ENCODE peak calls at places on chromosomes 6 and 20, in four cellular contexts. Y is AG10803, U is upper lobe of left lung, O is HFF-Myc. C is an unnamed sample.

GRCh38 chr20:24208652-24209051 is 220.1 kb upstream of the GGTLC1 start:
- DNase-seq in Y (no peak), U (no peak), O (no peak), C (no peak)

GRCh38 chr20:5065489-5066383 is 54.0 kb downstream of the PCNA start:
- DNase-seq in O (peak; percentile 74), Y (peak; percentile 96), U (peak; percentile 87), C (no peak)

GRCh38 chr6:27208042-27208441 is 39.5 kb upstream of the PRSS16 start:
- DNase-seq in U (no peak), O (no peak), Y (no peak), C (no peak)

GRCh38 chr6:166435574-166435973 is 52.8 kb upstream of the MPC1 start:
- DNase-seq in Y (peak; percentile 3), U (no peak), O (no peak), C (no peak)

GRCh38 chr6:3750324-3751018 is 1.0 kb downstream of the PXDC1 start:
- DNase-seq in O (no peak), U (peak; percentile 91), Y (peak; percentile 82), C (no peak)

GRCh38 chr6:41548098-41548840 is 2.1 kb downstream of the FOXP4 start:
- DNase-seq in O (no peak), U (no peak), Y (no peak), C (no peak)

GRCh38 chr6:31947070-31947675 is 1.3 kb downstream of the CFB start:
- DNase-seq in O (no peak), U (no peak), Y (no peak), C (no peak)

GRCh38 chr6:158223926-158224325 is 55.8 kb downstream of the GTF2H5 start:
- DNase-seq in O (no peak), U (no peak), Y (no peak), C (no peak)

GRCh38 chr6:163226181-163226835 is 188.2 kb upstream of the QKI start:
- DNase-seq in Y (no peak), O (no peak), U (no peak), C (no peak)

GRCh38 chr6:52304917-52305316 is 20.4 kb upstream of the MCM3 start:
- DNase-seq in U (no peak), O (no peak), Y (peak; percentile 60), C (no peak)

GRCh38 chr6:167485186-167485978 is 160.5 kb downstream of the TTLL2 start:
- DNase-seq in Y (no peak), U (no peak), O (no peak), C (no peak)

GRCh38 chr20:44598413-44599290 is 16.3 kb downstream of the PKIG start:
- DNase-seq in Y (peak; percentile 35), U (peak; percentile 42), O (no peak), C (no peak)

GRCh38 chr6:139290787-139291294 is 957 bp downstream of the TXLNB start:
- DNase-seq in Y (peak; percentile 42), O (no peak), U (no peak), C (no peak)

GRCh38 chr6:39865011-39865888 is 69.0 kb downstream of the MOCS1 start:
- DNase-seq in O (peak; percentile 36), U (peak; percentile 47), Y (peak; percentile 48), C (peak; percentile 32)

GRCh38 chr6:16949696-16950095 is 152.2 kb upstream of the STMND1 start:
- DNase-seq in Y (peak; percentile 88), U (no peak), O (peak; percentile 79), C (no peak)

GRCh38 chr6:43799671-43800623 is 29.9 kb downstream of the VEGFA start:
- DNase-seq in Y (no peak), O (no peak), U (no peak), C (no peak)

GRCh38 chr6:101478891-101479290 is 85.4 kb downstream of the GRIK2 start:
- DNase-seq in Y (peak; percentile 47), O (no peak), U (no peak), C (no peak)

GRCh38 chr6:166488081-166488685 is 98.3 kb downstream of the RAMACL start:
- DNase-seq in O (peak; percentile 44), U (peak; percentile 79), Y (peak; percentile 8), C (no peak)

GRCh38 chr6:152458648-152459047 is 178.5 kb downstream of the SYNE1 start:
- DNase-seq in Y (peak; percentile 4), U (no peak), O (no peak), C (no peak)

GRCh38 chr20:25525857-25526256 is 59.5 kb downstream of the NINL start:
- DNase-seq in U (no peak), Y (peak; percentile 97), O (peak; percentile 73), C (no peak)

GRCh38 chr6:135537782-135538301 is 40.3 kb upstream of the AHI1 start:
- DNase-seq in O (no peak), Y (peak; percentile 73), U (no peak), C (no peak)

GRCh38 chr6:44267252-44267651 is 1.9 kb upstream of the NFKBIE start:
- DNase-seq in O (no peak), U (no peak), Y (no peak), C (no peak)

GRCh38 chr6:13454286-13455221 is 32.8 kb downstream of the GFOD1 start:
- DNase-seq in Y (peak; percentile 81), O (no peak), U (peak; percentile 65), C (no peak)

DNA sequence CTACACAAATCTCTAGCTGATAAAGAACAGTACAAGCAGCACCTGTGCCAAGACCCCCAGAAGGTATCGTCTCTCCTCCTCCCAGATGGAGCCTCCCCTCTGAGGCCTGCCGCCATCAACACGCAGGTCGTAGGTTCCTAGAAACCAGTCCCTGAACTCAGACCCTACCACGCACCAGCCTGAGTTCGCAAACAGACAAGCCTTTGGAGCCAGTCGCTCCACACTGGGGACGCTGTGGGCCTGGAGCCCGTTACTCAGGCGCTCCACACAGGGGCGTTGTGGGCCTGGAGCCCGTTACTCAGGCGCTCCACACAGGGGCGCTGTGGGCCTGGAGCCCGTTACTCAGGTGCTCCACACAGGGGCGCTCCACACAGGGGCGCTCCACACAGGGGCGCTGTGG is 263.3 kb downstream of the THBS2 start:
- DNase-seq in U (no peak), Y (no peak), O (no peak), C (no peak)
- TF ChIP-seq CTCF in U (no peak), Y (no peak), O (no peak), C (no peak)

DNA sequence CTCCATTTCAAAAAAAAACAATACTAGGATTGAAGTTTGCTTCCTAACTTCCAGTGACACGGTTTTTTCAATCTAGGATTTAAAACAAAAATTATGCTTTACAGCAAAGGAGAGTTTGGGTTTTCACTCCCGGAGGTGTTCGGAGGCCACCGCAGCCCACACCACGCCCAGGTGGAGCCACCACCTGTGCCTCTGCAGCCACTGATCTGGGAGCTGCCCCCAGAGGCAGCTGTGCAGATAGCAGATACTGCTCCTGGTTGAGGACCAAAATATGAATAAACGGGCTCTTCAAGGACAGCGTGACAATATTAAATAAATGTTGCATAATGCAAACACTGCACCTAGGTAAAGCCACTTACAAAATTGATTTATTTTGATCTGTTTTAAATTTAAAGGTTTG is 30.2 kb downstream of the DLL1 start:
- DNase-seq in U (no peak), Y (no peak), O (no peak), C (no peak)
- TF ChIP-seq CTCF in U (no peak), Y (no peak), O (no peak), C (peak; percentile 41)

GRCh38 chr20:51560550-51561307 is 18.2 kb upstream of the NFATC2 start:
- DNase-seq in Y (no peak), U (no peak), O (no peak), C (no peak)

GRCh38 chr20:51562027-51562333 is 19.5 kb upstream of the NFATC2 start:
- DNase-seq in O (no peak), Y (no peak), U (no peak), C (no peak)

GRCh38 chr20:51563597-51564332 is 21.2 kb upstream of the NFATC2 start:
- DNase-seq in O (peak; percentile 69), U (peak; percentile 32), Y (peak; percentile 81), C (no peak)

GRCh38 chr20:51563141-51563596 is 20.6 kb upstream of the NFATC2 start:
- DNase-seq in U (no peak), O (no peak), Y (peak; percentile 41), C (no peak)

GRCh38 chr20:51562334-51563140 is 20.0 kb upstream of the NFATC2 start:
- DNase-seq in O (peak; percentile 87), Y (peak; percentile 95), U (peak; percentile 34), C (peak; percentile 37)
- TF ChIP-seq CTCF in O (peak; percentile 19), Y (no peak), U (no peak), C (peak; percentile 36)

GRCh38 chr6:37532122-37532521 is 32.4 kb upstream of the CCDC167 start:
- DNase-seq in Y (no peak), U (no peak), O (no peak), C (no peak)

GRCh38 chr6:37539706-37540352 is 40.1 kb upstream of the CCDC167 start:
- DNase-seq in U (no peak), Y (no peak), O (no peak), C (no peak)

GRCh38 chr6:37538107-37538506 is 38.4 kb upstream of the CCDC167 start:
- DNase-seq in U (no peak), O (no peak), Y (no peak), C (no peak)

GRCh38 chr6:37536462-37537225 is 37.0 kb upstream of the CCDC167 start:
- DNase-seq in U (no peak), Y (no peak), O (no peak), C (no peak)

DNA sequence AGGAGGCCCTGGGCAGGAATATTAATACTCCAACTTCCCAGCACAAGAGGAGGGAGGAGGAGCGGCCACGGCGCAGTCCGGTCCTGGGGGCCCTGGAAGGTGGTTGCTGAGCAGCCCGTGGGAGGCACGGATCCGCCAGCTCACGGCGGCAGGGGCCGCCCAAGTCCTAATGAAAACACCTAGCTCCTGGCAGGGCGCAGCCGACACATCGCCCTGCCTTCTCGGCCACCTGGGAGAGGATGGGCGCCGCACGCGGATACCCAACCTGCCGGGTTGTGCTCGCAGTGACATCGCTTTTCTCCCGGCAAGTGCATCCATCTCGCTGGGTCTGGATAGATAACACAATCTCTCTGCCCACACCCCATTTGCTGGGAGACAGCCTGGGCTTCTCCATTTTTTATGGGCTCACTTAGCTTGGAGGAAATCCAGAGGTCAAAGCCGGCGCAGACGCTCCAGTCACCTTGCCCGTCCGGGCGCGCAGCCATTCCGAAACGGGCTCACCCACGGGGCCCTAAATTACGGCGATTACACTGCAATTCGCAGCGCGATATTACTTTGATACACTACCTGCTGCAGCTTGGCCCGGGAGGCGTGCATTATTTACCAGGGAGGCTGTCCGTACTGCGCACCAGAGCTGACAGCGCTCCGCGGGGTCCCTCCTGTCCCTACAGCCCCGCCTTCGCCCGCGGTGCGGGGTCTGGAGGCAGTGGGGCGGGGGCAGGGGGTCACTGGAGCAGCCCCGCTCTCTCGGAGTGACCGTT is 36.2 kb upstream of the CCDC167 start:
- DNase-seq in U (no peak), Y (no peak), O (no peak), C (no peak)
- TF ChIP-seq CTCF in U (no peak), Y (no peak), O (no peak), C (peak; percentile 30)

GRCh38 chr6:127956260-127956888 is 55.5 kb upstream of the THEMIS start:
- DNase-seq in Y (no peak), U (no peak), O (peak; percentile 27), C (no peak)
- TF ChIP-seq CTCF in Y (peak; percentile 6), U (no peak), O (peak; percentile 21), C (peak; percentile 25)

DNA sequence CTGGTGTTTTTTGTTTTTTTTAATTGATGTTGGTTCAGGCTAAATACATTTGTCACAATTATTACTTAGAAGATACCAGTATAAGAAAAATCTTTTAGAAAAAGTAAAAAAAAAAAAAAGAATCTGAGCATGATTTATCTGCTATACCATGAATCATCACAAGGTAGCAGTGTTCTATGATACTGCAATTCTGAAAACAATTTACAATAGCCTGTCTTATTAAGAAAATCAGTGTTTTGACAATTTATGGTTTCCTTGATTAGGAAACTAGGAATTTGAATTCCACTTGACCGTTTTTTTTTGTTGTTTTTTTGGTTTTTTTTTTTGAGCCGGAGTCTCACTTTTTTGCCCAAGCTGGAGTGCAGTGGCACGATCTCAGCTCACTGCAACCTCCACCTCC is 9.3 kb upstream of the MAK start:
- DNase-seq in Y (no peak), U (no peak), O (no peak), C (no peak)
- TF ChIP-seq CTCF in Y (peak; percentile 29), U (no peak), O (no peak), C (peak; percentile 40)

GRCh38 chr6:74899416-74899815 is 306.4 kb downstream of the COL12A1 start:
- DNase-seq in U (no peak), O (no peak), Y (peak; percentile 52), C (no peak)
- TF ChIP-seq CTCF in U (no peak), O (no peak), Y (no peak), C (no peak)

C was measured in progenitor cell of endocrine pancreas.